ENCODE peak calls at places on chromosome 1, in six cellular contexts. O is neural progenitor cell, H is HS-27A, X is NCI-H774, Q is endothelial cell, N is fibroblast of mammary gland. D is an unnamed sample.

GRCh38 chr1:219324629-219325367 is 151.1 kb downstream of the LYPLAL1 start:
- DNase-seq in X (no peak), N (peak), H (peak), O (no peak), Q (no peak), D (no peak)

GRCh38 chr1:50417946-50418599 is 5.2 kb downstream of the DMRTA2 start:
- DNase-seq in O (peak), X (no peak), Q (no peak), H (no peak), N (no peak), D (no peak)

GRCh38 chr1:228838717-228839500 is 103.6 kb downstream of the RHOU start:
- DNase-seq in N (peak), H (no peak), Q (no peak), X (no peak), O (no peak), D (no peak)

GRCh38 chr1:161071886-161072371 is 2.2 kb upstream of the ARHGAP30 start:
- DNase-seq in X (peak), Q (peak), H (no peak), N (peak), O (peak), D (peak)

GRCh38 chr1:161934278-161934608 is 89.4 kb downstream of the OLFML2B start:
- DNase-seq in H (no peak), X (no peak), O (no peak), Q (no peak), N (no peak), D (no peak)

GRCh38 chr1:230105754-230106625 is 39.0 kb downstream of the GALNT2 start:
- DNase-seq in X (no peak), Q (no peak), O (no peak), H (no peak), N (peak), D (no peak)

GRCh38 chr1:11594222-11594621 is 60.0 kb downstream of the FBXO2 start:
- DNase-seq in Q (peak), X (no peak), H (no peak), N (peak), O (peak), D (no peak)

GRCh38 chr1:245512980-245513578 is 358.3 kb downstream of the KIF26B start:
- DNase-seq in N (peak), Q (no peak), X (no peak), H (no peak), O (peak), D (no peak)

GRCh38 chr1:235468009-235468408 is 36.2 kb downstream of the B3GALNT2 start:
- DNase-seq in H (no peak), N (peak), X (no peak), O (no peak), Q (no peak), D (no peak)

GRCh38 chr1:221697924-221698425 is 43.9 kb downstream of the DUSP10 start:
- DNase-seq in N (peak), H (no peak), O (no peak), Q (no peak), X (no peak), D (no peak)